ENCODE peak calls at places on chromosomes 7 and 10, in four cellular contexts. One of them, this sample, is unnamed.

GRCh38 chr7:134514663-134515062 is 12.7 kb upstream of the AKR1B10 start:
- DNase-seq in psoas muscle: no peak
- DNase-seq in NCI-H1417: peak
- DNase-seq in iPS-NIHi11: peak
- DNase-seq in this sample: peak

GRCh38 chr10:124128811-124129145 is 35.4 kb upstream of the CHST15 start:
- DNase-seq in NCI-H1417: no peak
- DNase-seq in psoas muscle: no peak
- DNase-seq in iPS-NIHi11: no peak
- DNase-seq in this sample: no peak

GRCh38 chr7:84637568-84638338 is 443.2 kb upstream of the SEMA3A start:
- DNase-seq in psoas muscle: no peak
- DNase-seq in iPS-NIHi11: peak
- DNase-seq in NCI-H1417: no peak
- DNase-seq in this sample: no peak

GRCh38 chr10:59206204-59206720 is 29.8 kb downstream of the PHYHIPL start:
- DNase-seq in psoas muscle: no peak
- DNase-seq in iPS-NIHi11: no peak
- DNase-seq in NCI-H1417: no peak
- DNase-seq in this sample: no peak

GRCh38 chr10:86300931-86301330 is 65.7 kb downstream of the GRID1 start:
- DNase-seq in iPS-NIHi11: no peak
- DNase-seq in psoas muscle: no peak
- DNase-seq in NCI-H1417: no peak
- DNase-seq in this sample: no peak

GRCh38 chr10:115956225-115957009 is 316.6 kb downstream of the GFRA1 start:
- DNase-seq in iPS-NIHi11: no peak
- DNase-seq in psoas muscle: no peak
- DNase-seq in NCI-H1417: no peak
- DNase-seq in this sample: no peak

GRCh38 chr10:62027841-62028501 is 126.5 kb downstream of the ARID5B start:
- DNase-seq in iPS-NIHi11: no peak
- DNase-seq in NCI-H1417: no peak
- DNase-seq in psoas muscle: no peak
- DNase-seq in this sample: no peak

GRCh38 chr10:11012476-11012875 is 5.2 kb upstream of the CELF2 start:
- DNase-seq in iPS-NIHi11: no peak
- DNase-seq in NCI-H1417: no peak
- DNase-seq in psoas muscle: peak
- DNase-seq in this sample: no peak

GRCh38 chr10:103835121-103836045 is 20.0 kb downstream of the SH3PXD2A start:
- DNase-seq in iPS-NIHi11: no peak
- DNase-seq in psoas muscle: peak
- DNase-seq in NCI-H1417: no peak
- DNase-seq in this sample: no peak

GRCh38 chr10:104548090-104548489 is 93.0 kb upstream of the SORCS3 start:
- DNase-seq in psoas muscle: no peak
- DNase-seq in NCI-H1417: no peak
- DNase-seq in iPS-NIHi11: peak
- DNase-seq in this sample: no peak

GRCh38 chr10:29120216-29120615 is 168.7 kb upstream of the LYZL1 start:
- DNase-seq in NCI-H1417: no peak
- DNase-seq in psoas muscle: no peak
- DNase-seq in iPS-NIHi11: no peak
- DNase-seq in this sample: no peak

GRCh38 chr10:132186488-132187413 is at the start of gene DPYSL4:
- DNase-seq in psoas muscle: no peak
- DNase-seq in iPS-NIHi11: peak
- DNase-seq in NCI-H1417: peak
- DNase-seq in this sample: peak

GRCh38 chr10:70847666-70848360 is 32.1 kb downstream of the SGPL1 start:
- DNase-seq in iPS-NIHi11: no peak
- DNase-seq in psoas muscle: no peak
- DNase-seq in NCI-H1417: no peak
- DNase-seq in this sample: no peak

GRCh38 chr7:25103766-25104165 is 21.3 kb downstream of the CYCS start:
- DNase-seq in NCI-H1417: no peak
- DNase-seq in iPS-NIHi11: no peak
- DNase-seq in psoas muscle: no peak
- DNase-seq in this sample: no peak

GRCh38 chr10:123269017-123269552 is 114.9 kb downstream of the BUB3 start:
- DNase-seq in NCI-H1417: peak
- DNase-seq in iPS-NIHi11: no peak
- DNase-seq in psoas muscle: no peak
- DNase-seq in this sample: no peak

GRCh38 chr10:116756277-116756676 is 13.9 kb upstream of the HSPA12A start:
- DNase-seq in psoas muscle: no peak
- DNase-seq in NCI-H1417: no peak
- DNase-seq in iPS-NIHi11: no peak
- DNase-seq in this sample: no peak

GRCh38 chr10:132702601-132703304 is 83.2 kb downstream of the NKX6-2 start:
- DNase-seq in psoas muscle: no peak
- DNase-seq in iPS-NIHi11: no peak
- DNase-seq in NCI-H1417: no peak
- DNase-seq in this sample: no peak

GRCh38 chr7:146126767-146127509 is 10.3 kb downstream of the CNTNAP2 start:
- DNase-seq in psoas muscle: no peak
- DNase-seq in iPS-NIHi11: no peak
- DNase-seq in NCI-H1417: no peak
- DNase-seq in this sample: no peak

GRCh38 chr10:66627156-66627555 is 298.7 kb upstream of the LRRTM3 start:
- DNase-seq in NCI-H1417: peak
- DNase-seq in iPS-NIHi11: peak
- DNase-seq in psoas muscle: no peak
- DNase-seq in this sample: no peak

GRCh38 chr10:110527731-110528171 is 30.0 kb downstream of the DUSP5 start:
- DNase-seq in iPS-NIHi11: no peak
- DNase-seq in psoas muscle: no peak
- DNase-seq in NCI-H1417: no peak
- DNase-seq in this sample: no peak

GRCh38 chr10:88913157-88913556 is 33.1 kb downstream of the STAMBPL1 start:
- DNase-seq in NCI-H1417: peak
- DNase-seq in iPS-NIHi11: no peak
- DNase-seq in psoas muscle: no peak
- DNase-seq in this sample: no peak